ENCODE peak calls at places on chromosomes 12 and 14, in four cellular contexts. I is CD4-positive, CD25-positive, alpha-beta regulatory T cell; P is esophagus muscularis mucosa; C is SK-N-SH. W is an unnamed sample.

GRCh38 chr12:106118-106561 is 39.6 kb downstream of the IQSEC3 start:
- DNase-seq in C (no peak), I (no peak), P (no peak), W (no peak)

GRCh38 chr12:98126637-98127335 is 388.6 kb upstream of the TMPO start:
- DNase-seq in I (no peak), P (peak), C (no peak), W (no peak)

GRCh38 chr12:47900480-47901129 is 4.2 kb downstream of the VDR start:
- DNase-seq in I (no peak), P (no peak), C (no peak), W (no peak)

GRCh38 chr12:20194171-20194570 is 174.2 kb upstream of the PDE3A start:
- DNase-seq in P (no peak), C (no peak), I (no peak), W (no peak)

GRCh38 chr12:69662764-69663163 is 36.3 kb downstream of the BEST3 start:
- DNase-seq in P (no peak), C (no peak), I (no peak), W (no peak)

GRCh38 chr12:113075137-113075683 is 18.7 kb downstream of the DTX1 start:
- DNase-seq in C (no peak), I (no peak), P (no peak), W (no peak)

GRCh38 chr12:12172106-12172511 is 94.7 kb downstream of the LRP6 start:
- DNase-seq in I (no peak), P (no peak), C (no peak), W (peak)

GRCh38 chr12:31106101-31106803 is 32.6 kb downstream of the DDX11 start:
- DNase-seq in P (peak), C (no peak), I (no peak), W (no peak)

GRCh38 chr14:24075485-24076301 is 4.3 kb downstream of the CPNE6 start:
- DNase-seq in P (no peak), C (no peak), I (no peak), W (no peak)

GRCh38 chr12:59886131-59886751 is 290.4 kb downstream of the SLC16A7 start:
- DNase-seq in C (no peak), P (no peak), I (no peak), W (no peak)

GRCh38 chr12:120265483-120266179 is at the start of gene PXN:
- DNase-seq in C (peak), I (peak), P (no peak), W (peak)

DNA sequence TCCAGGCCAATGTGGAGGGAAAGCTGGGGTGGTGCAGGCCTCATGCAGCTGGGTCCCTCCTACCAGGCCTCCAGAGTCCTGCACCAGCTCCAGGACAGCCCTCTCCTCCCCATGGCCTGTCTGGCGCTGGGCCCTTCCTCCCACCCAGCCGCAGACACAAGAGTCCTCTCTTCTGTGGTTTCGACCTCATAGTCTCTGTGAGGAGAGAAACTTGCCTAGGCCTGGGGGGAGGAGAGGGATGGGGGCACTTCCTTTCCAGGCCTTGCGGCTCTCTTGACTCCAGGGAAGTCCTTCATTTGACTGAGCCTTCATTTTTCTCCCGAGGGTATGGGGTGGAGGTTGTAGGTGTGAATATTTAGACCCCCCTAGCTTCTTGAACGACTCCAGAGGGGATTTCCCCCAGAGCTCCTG is 2.3 kb downstream of the MMP14 start:
- DNase-seq in C (no peak), P (no peak), I (no peak), W (no peak)
- H3K27ac ChIP-seq in C (no peak), P (peak), I (no peak), W (no peak)

GRCh38 chr12:57602544-57602943 is 2.1 kb upstream of the DTX3 start:
- DNase-seq in C (no peak), I (no peak), P (no peak), W (no peak)

GRCh38 chr12:57605308-57606015 is 838 bp downstream of the DTX3 start:
- DNase-seq in C (peak), P (no peak), I (no peak), W (no peak)

GRCh38 chr12:57603323-57603722 is 1.3 kb upstream of the DTX3 start:
- DNase-seq in P (no peak), C (no peak), I (no peak), W (no peak)

GRCh38 chr12:57604454-57605307 is at the start of gene DTX3:
- DNase-seq in C (peak), I (peak), P (no peak), W (peak)

GRCh38 chr12:57603758-57604453 is 718 bp upstream of the DTX3 start:
- DNase-seq in I (no peak), C (no peak), P (no peak), W (no peak)
- H3K27ac ChIP-seq in I (peak), C (peak), P (peak), W (peak)

DNA sequence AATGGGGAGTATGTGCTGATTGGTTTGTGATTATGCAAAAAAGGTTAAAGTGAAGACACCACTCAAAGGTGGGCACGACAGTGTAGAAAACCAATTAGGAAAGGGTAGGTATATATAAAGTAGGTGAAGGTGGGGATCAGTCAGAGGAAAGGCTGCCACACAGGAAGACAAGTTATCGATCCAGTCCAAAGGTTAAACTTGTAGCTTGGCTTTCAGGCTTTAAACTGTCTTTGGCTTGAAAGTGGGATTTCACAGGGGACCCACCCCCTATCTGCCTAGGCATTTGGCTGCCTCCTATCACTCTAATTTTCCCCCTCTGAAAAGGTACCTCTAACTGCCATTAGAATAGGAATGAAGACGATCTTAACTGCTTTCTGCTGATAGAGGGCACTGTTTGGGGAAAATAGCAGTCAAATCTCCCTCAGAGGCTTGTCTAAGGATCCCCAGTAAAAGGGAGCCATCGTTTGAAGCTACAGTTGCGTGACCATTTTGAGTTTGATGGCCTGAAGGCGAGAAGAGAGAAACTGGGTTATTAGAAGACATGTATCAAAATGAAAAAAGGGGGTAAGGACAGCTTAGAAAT is 250.2 kb downstream of the GPHN start:
- DNase-seq in P (no peak), I (no peak), C (no peak), W (no peak)
- H3K27ac ChIP-seq in P (no peak), I (no peak), C (no peak), W (no peak)

GRCh38 chr14:97618917-97619690 is 821.9 kb downstream of the VRK1 start:
- DNase-seq in I (no peak), P (no peak), C (no peak), W (no peak)

GRCh38 chr14:97620071-97620470 is 822.9 kb downstream of the VRK1 start:
- DNase-seq in I (no peak), P (no peak), C (no peak), W (no peak)

DNA sequence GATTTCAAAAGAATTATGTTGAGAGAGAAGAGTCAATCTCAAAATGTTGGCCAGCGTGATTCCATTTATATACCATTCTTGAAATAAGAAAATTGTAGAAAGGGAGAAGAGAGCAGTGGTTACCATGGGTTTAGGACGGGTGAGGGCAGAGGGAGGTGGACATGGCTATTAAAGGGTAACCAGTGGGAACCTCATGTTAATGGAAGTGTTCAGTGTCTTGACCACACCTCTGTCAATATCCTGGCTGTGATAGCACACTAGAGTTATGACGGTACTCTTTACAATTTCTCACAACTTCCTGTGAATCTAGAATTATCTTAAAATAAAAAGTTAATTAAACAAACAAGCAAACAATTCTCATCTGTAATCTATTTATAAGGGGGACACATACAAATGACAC is 821.2 kb downstream of the VRK1 start:
- DNase-seq in P (no peak), C (no peak), I (no peak), W (no peak)
- H3K27ac ChIP-seq in P (no peak), C (no peak), I (peak), W (peak)

GRCh38 chr12:91037301-91037700 is 20.5 kb downstream of the KERA start:
- DNase-seq in I (no peak), C (no peak), P (no peak), W (no peak)
- H3K27ac ChIP-seq in I (no peak), C (peak), P (no peak), W (no peak)

DNA sequence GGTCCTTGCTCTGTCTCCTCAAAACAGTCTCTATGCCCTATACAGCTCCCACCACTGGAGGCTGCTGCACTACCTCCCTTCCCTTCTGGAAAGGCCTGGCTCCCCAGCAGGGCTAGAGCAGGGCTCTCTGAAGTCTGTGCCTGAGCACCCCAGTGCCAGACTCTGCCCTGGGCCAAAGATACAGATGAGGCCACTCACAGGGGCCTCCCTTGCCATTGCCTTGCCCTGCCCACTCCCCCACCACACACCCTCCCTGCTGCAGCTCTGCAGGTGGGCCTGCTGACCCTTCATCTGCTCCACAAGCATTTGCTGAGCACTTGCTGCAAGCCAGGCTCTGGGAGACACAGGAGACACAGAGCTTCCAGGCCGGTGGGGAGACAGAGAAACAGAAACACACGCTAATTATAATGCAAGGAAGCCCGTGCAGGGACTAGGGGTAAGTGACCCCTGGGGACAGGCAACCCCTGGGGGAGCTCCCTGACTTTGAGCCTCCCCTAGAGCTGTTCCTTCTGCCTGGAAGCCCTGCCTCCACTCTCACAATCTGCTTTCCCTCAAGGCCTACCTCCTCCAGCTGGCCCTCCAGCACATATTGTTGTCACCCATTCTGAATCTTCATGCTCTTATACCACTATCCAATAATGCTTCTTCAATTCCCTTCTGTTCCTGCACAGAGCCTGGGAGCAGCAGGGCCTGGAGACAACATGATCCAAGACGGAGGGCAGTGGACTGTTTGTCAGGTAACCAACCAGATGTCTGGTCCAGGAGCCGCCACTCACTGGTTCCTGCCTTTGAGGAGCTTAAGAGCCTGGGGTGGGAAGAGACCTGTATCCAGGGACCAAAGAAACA is 32.6 kb upstream of the PNMA1 start:
- DNase-seq in P (no peak), C (peak), I (no peak), W (no peak)
- H3K27ac ChIP-seq in P (peak), C (no peak), I (peak), W (no peak)

DNA sequence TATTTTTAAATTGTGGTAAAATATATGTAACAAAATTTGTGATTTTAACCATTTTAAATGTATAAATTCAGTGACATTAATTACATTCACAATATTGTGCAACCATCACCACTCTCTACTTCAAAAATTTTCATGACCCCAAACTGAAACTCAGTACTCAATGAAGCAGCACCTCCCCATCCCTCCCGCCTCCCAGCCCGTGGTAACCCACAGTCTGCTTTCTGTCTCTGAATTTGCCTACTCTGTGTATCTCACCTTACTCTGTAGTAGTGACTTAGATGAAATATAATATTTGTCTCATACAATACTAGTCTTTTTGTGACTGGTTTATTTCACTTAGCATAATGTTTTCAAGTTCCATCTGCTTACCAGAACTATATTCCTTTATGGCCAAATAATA is 36.2 kb downstream of the EML1 start:
- DNase-seq in P (no peak), C (no peak), I (no peak), W (no peak)
- H3K27ac ChIP-seq in P (no peak), C (no peak), I (no peak), W (no peak)

DNA sequence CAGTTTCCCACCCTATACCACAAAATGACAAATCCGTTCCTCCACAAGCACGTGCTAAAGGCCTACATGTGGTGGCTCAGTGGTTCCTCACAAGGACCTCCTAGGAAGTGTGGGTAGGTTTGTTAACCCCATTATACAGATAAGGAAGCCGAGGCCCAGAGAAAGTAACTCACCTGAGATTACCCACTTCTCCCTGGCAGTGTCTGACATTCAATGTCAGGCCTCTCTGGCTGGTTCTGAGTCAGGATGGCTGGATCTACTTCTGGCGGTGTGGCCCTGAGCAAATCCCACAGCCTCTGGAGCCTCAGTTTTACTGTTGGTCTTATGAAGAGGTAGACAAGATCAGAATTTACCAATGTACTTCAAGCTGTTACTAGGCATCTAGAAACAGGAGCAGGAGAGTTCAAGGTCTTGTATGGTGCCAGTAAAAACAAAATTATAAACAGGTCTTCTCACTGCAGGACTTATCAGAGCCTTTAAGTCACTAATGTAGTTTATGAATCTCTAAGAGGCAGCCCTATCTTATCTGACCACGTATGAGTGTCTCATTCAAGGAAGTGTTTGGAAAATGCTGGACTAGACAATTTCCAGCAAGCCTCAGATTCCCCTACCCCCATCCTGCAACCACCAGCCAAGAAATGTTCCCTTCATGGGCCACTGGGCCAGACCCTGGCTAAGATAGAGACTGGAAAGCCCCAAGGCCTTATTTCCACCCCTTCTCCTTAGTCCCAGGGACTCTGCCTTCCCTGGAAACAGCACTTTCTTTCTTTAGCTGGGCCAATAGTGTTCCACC is 4.2 kb downstream of the HSPB8 start:
- DNase-seq in I (no peak), C (no peak), P (no peak), W (no peak)
- H3K27ac ChIP-seq in I (no peak), C (no peak), P (peak), W (no peak)

GRCh38 chr12:89353823-89354629 is 1.7 kb upstream of the DUSP6 start:
- DNase-seq in I (peak), P (no peak), C (peak), W (peak)

GRCh38 chr12:89355243-89356068 is 3.2 kb upstream of the DUSP6 start:
- DNase-seq in C (peak), P (no peak), I (no peak), W (no peak)

GRCh38 chr12:89353188-89353822 is 1.0 kb upstream of the DUSP6 start:
- DNase-seq in P (no peak), C (peak), I (peak), W (peak)

GRCh38 chr12:89356069-89356665 is 3.9 kb upstream of the DUSP6 start:
- DNase-seq in I (no peak), P (no peak), C (no peak), W (no peak)

GRCh38 chr12:89354630-89354931 is 2.3 kb upstream of the DUSP6 start:
- DNase-seq in I (no peak), C (no peak), P (no peak), W (no peak)
- H3K27ac ChIP-seq in I (no peak), C (peak), P (peak), W (peak)

W was measured in CD4-positive, alpha-beta memory T cell.